ENCODE peak calls at places on chromosome 7, in ten cellular contexts. One of them, this sample, is unnamed.

GRCh38 chr7:27419581-27420177 is 177.1 kb downstream of the EVX1 start:
- DNase-seq in mesendoderm: no peak
- DNase-seq in colonic mucosa: no peak
- DNase-seq in NT2/D1: no peak
- DNase-seq in HS-27A: no peak
- DNase-seq in left ventricle myocardium inferior: no peak
- DNase-seq in T-helper 2 cell: no peak
- DNase-seq in dorsolateral prefrontal cortex: no peak
- DNase-seq in Ammon's horn: no peak
- DNase-seq in LNCaP clone FGC: no peak
- DNase-seq in this sample: no peak

GRCh38 chr7:132609222-132609621 is 33.0 kb upstream of the PLXNA4 start:
- DNase-seq in left ventricle myocardium inferior: no peak
- DNase-seq in HS-27A: no peak
- DNase-seq in dorsolateral prefrontal cortex: no peak
- DNase-seq in NT2/D1: no peak
- DNase-seq in mesendoderm: no peak
- DNase-seq in T-helper 2 cell: no peak
- DNase-seq in LNCaP clone FGC: no peak
- DNase-seq in colonic mucosa: no peak
- DNase-seq in Ammon's horn: no peak
- DNase-seq in this sample: no peak

GRCh38 chr7:96157856-96158255 is 164.0 kb downstream of the SLC25A13 start:
- DNase-seq in NT2/D1: no peak
- DNase-seq in T-helper 2 cell: no peak
- DNase-seq in left ventricle myocardium inferior: no peak
- DNase-seq in mesendoderm: no peak
- DNase-seq in colonic mucosa: no peak
- DNase-seq in LNCaP clone FGC: no peak
- DNase-seq in dorsolateral prefrontal cortex: no peak
- DNase-seq in Ammon's horn: no peak
- DNase-seq in HS-27A: no peak
- DNase-seq in this sample: no peak

GRCh38 chr7:116951366-116952292 is 1.7 kb upstream of the ST7 start:
- DNase-seq in Ammon's horn: no peak
- DNase-seq in LNCaP clone FGC: no peak
- DNase-seq in HS-27A: no peak
- DNase-seq in mesendoderm: no peak
- DNase-seq in colonic mucosa: no peak
- DNase-seq in left ventricle myocardium inferior: no peak
- DNase-seq in T-helper 2 cell: no peak
- DNase-seq in dorsolateral prefrontal cortex: no peak
- DNase-seq in NT2/D1: no peak
- DNase-seq in this sample: no peak

GRCh38 chr7:51275532-51275931 is 41.1 kb downstream of the COBL start:
- DNase-seq in NT2/D1: no peak
- DNase-seq in T-helper 2 cell: no peak
- DNase-seq in mesendoderm: no peak
- DNase-seq in Ammon's horn: peak
- DNase-seq in HS-27A: no peak
- DNase-seq in colonic mucosa: no peak
- DNase-seq in dorsolateral prefrontal cortex: no peak
- DNase-seq in left ventricle myocardium inferior: no peak
- DNase-seq in LNCaP clone FGC: no peak
- DNase-seq in this sample: no peak

GRCh38 chr7:39353615-39354376 is 212.4 kb upstream of the YAE1 start:
- DNase-seq in NT2/D1: peak
- DNase-seq in mesendoderm: peak
- DNase-seq in dorsolateral prefrontal cortex: no peak
- DNase-seq in colonic mucosa: no peak
- DNase-seq in left ventricle myocardium inferior: peak
- DNase-seq in LNCaP clone FGC: no peak
- DNase-seq in HS-27A: no peak
- DNase-seq in Ammon's horn: peak
- DNase-seq in T-helper 2 cell: no peak
- DNase-seq in this sample: peak

GRCh38 chr7:151590801-151591771 is 71.4 kb upstream of the RHEB start:
- DNase-seq in dorsolateral prefrontal cortex: no peak
- DNase-seq in LNCaP clone FGC: no peak
- DNase-seq in Ammon's horn: peak
- DNase-seq in HS-27A: no peak
- DNase-seq in colonic mucosa: no peak
- DNase-seq in left ventricle myocardium inferior: no peak
- DNase-seq in NT2/D1: no peak
- DNase-seq in T-helper 2 cell: no peak
- DNase-seq in mesendoderm: no peak
- DNase-seq in this sample: no peak

GRCh38 chr7:126667742-126668366 is 584.9 kb downstream of the GRM8 start:
- DNase-seq in left ventricle myocardium inferior: no peak
- DNase-seq in NT2/D1: no peak
- DNase-seq in colonic mucosa: no peak
- DNase-seq in dorsolateral prefrontal cortex: no peak
- DNase-seq in mesendoderm: no peak
- DNase-seq in Ammon's horn: no peak
- DNase-seq in LNCaP clone FGC: no peak
- DNase-seq in T-helper 2 cell: no peak
- DNase-seq in HS-27A: no peak
- DNase-seq in this sample: no peak

GRCh38 chr7:27705200-27705594 is 34.8 kb upstream of the TAX1BP1 start:
- DNase-seq in colonic mucosa: no peak
- DNase-seq in dorsolateral prefrontal cortex: no peak
- DNase-seq in HS-27A: no peak
- DNase-seq in mesendoderm: no peak
- DNase-seq in Ammon's horn: no peak
- DNase-seq in NT2/D1: no peak
- DNase-seq in left ventricle myocardium inferior: no peak
- DNase-seq in LNCaP clone FGC: no peak
- DNase-seq in T-helper 2 cell: peak
- DNase-seq in this sample: no peak

GRCh38 chr7:24500599-24501451 is 72.4 kb upstream of the PALS2 start:
- DNase-seq in NT2/D1: no peak
- DNase-seq in LNCaP clone FGC: no peak
- DNase-seq in dorsolateral prefrontal cortex: no peak
- DNase-seq in left ventricle myocardium inferior: no peak
- DNase-seq in T-helper 2 cell: no peak
- DNase-seq in mesendoderm: no peak
- DNase-seq in colonic mucosa: no peak
- DNase-seq in HS-27A: no peak
- DNase-seq in Ammon's horn: peak
- DNase-seq in this sample: no peak

GRCh38 chr7:50766808-50767207 is 15.9 kb downstream of the GRB10 start:
- DNase-seq in NT2/D1: no peak
- DNase-seq in LNCaP clone FGC: no peak
- DNase-seq in colonic mucosa: no peak
- DNase-seq in Ammon's horn: no peak
- DNase-seq in T-helper 2 cell: no peak
- DNase-seq in mesendoderm: no peak
- DNase-seq in dorsolateral prefrontal cortex: no peak
- DNase-seq in left ventricle myocardium inferior: no peak
- DNase-seq in HS-27A: no peak
- DNase-seq in this sample: no peak

GRCh38 chr7:302054-302992 is 12.4 kb downstream of the FOXL3 start:
- DNase-seq in NT2/D1: no peak
- DNase-seq in left ventricle myocardium inferior: no peak
- DNase-seq in dorsolateral prefrontal cortex: no peak
- DNase-seq in colonic mucosa: no peak
- DNase-seq in mesendoderm: no peak
- DNase-seq in LNCaP clone FGC: no peak
- DNase-seq in HS-27A: no peak
- DNase-seq in Ammon's horn: no peak
- DNase-seq in T-helper 2 cell: no peak
- DNase-seq in this sample: no peak

GRCh38 chr7:111107989-111108388 is 17.1 kb downstream of the LRRN3 start:
- DNase-seq in HS-27A: no peak
- DNase-seq in dorsolateral prefrontal cortex: no peak
- DNase-seq in Ammon's horn: no peak
- DNase-seq in T-helper 2 cell: no peak
- DNase-seq in LNCaP clone FGC: peak
- DNase-seq in colonic mucosa: no peak
- DNase-seq in NT2/D1: no peak
- DNase-seq in left ventricle myocardium inferior: no peak
- DNase-seq in mesendoderm: no peak
- DNase-seq in this sample: no peak

GRCh38 chr7:120168066-120168465 is 104.9 kb upstream of the KCND2 start:
- DNase-seq in HS-27A: no peak
- DNase-seq in T-helper 2 cell: no peak
- DNase-seq in NT2/D1: no peak
- DNase-seq in mesendoderm: no peak
- DNase-seq in left ventricle myocardium inferior: no peak
- DNase-seq in colonic mucosa: no peak
- DNase-seq in dorsolateral prefrontal cortex: no peak
- DNase-seq in Ammon's horn: no peak
- DNase-seq in LNCaP clone FGC: no peak
- DNase-seq in this sample: no peak

GRCh38 chr7:158576050-158576762 is 11.4 kb downstream of the PTPRN2 start:
- DNase-seq in mesendoderm: no peak
- DNase-seq in HS-27A: no peak
- DNase-seq in dorsolateral prefrontal cortex: no peak
- DNase-seq in left ventricle myocardium inferior: no peak
- DNase-seq in NT2/D1: no peak
- DNase-seq in Ammon's horn: no peak
- DNase-seq in colonic mucosa: no peak
- DNase-seq in LNCaP clone FGC: no peak
- DNase-seq in T-helper 2 cell: no peak
- DNase-seq in this sample: no peak

GRCh38 chr7:34091330-34091917 is 186.1 kb downstream of the BMPER start:
- DNase-seq in colonic mucosa: peak
- DNase-seq in T-helper 2 cell: peak
- DNase-seq in left ventricle myocardium inferior: no peak
- DNase-seq in mesendoderm: peak
- DNase-seq in Ammon's horn: peak
- DNase-seq in HS-27A: no peak
- DNase-seq in LNCaP clone FGC: no peak
- DNase-seq in dorsolateral prefrontal cortex: no peak
- DNase-seq in NT2/D1: peak
- DNase-seq in this sample: peak

GRCh38 chr7:42218248-42218647 is 18.8 kb downstream of the GLI3 start:
- DNase-seq in T-helper 2 cell: no peak
- DNase-seq in left ventricle myocardium inferior: no peak
- DNase-seq in LNCaP clone FGC: no peak
- DNase-seq in mesendoderm: no peak
- DNase-seq in Ammon's horn: no peak
- DNase-seq in dorsolateral prefrontal cortex: no peak
- DNase-seq in colonic mucosa: no peak
- DNase-seq in NT2/D1: no peak
- DNase-seq in HS-27A: no peak
- DNase-seq in this sample: no peak

GRCh38 chr7:55255501-55256445 is 109.4 kb upstream of the LANCL2 start:
- DNase-seq in colonic mucosa: peak
- DNase-seq in T-helper 2 cell: peak
- DNase-seq in NT2/D1: peak
- DNase-seq in HS-27A: no peak
- DNase-seq in left ventricle myocardium inferior: peak
- DNase-seq in dorsolateral prefrontal cortex: peak
- DNase-seq in Ammon's horn: peak
- DNase-seq in mesendoderm: peak
- DNase-seq in LNCaP clone FGC: peak
- DNase-seq in this sample: peak

GRCh38 chr7:7157177-7157886 is 25.0 kb upstream of the C1GALT1 start:
- DNase-seq in LNCaP clone FGC: no peak
- DNase-seq in left ventricle myocardium inferior: no peak
- DNase-seq in colonic mucosa: no peak
- DNase-seq in mesendoderm: no peak
- DNase-seq in T-helper 2 cell: peak
- DNase-seq in NT2/D1: no peak
- DNase-seq in Ammon's horn: peak
- DNase-seq in HS-27A: peak
- DNase-seq in dorsolateral prefrontal cortex: no peak
- DNase-seq in this sample: no peak

GRCh38 chr7:107874605-107875446 is 16.2 kb upstream of the DLD start:
- DNase-seq in left ventricle myocardium inferior: no peak
- DNase-seq in NT2/D1: peak
- DNase-seq in LNCaP clone FGC: no peak
- DNase-seq in HS-27A: no peak
- DNase-seq in Ammon's horn: peak
- DNase-seq in dorsolateral prefrontal cortex: no peak
- DNase-seq in T-helper 2 cell: peak
- DNase-seq in mesendoderm: peak
- DNase-seq in colonic mucosa: peak
- DNase-seq in this sample: peak

GRCh38 chr7:56110611-56111010 is 4.3 kb upstream of the CHCHD2 start:
- DNase-seq in colonic mucosa: no peak
- DNase-seq in mesendoderm: no peak
- DNase-seq in HS-27A: no peak
- DNase-seq in LNCaP clone FGC: no peak
- DNase-seq in NT2/D1: no peak
- DNase-seq in dorsolateral prefrontal cortex: no peak
- DNase-seq in T-helper 2 cell: peak
- DNase-seq in left ventricle myocardium inferior: no peak
- DNase-seq in Ammon's horn: no peak
- DNase-seq in this sample: peak

GRCh38 chr7:78134256-78134655 is 335.7 kb downstream of the PHTF2 start:
- DNase-seq in mesendoderm: peak
- DNase-seq in dorsolateral prefrontal cortex: no peak
- DNase-seq in HS-27A: peak
- DNase-seq in Ammon's horn: no peak
- DNase-seq in colonic mucosa: no peak
- DNase-seq in T-helper 2 cell: peak
- DNase-seq in LNCaP clone FGC: peak
- DNase-seq in left ventricle myocardium inferior: no peak
- DNase-seq in NT2/D1: peak
- DNase-seq in this sample: no peak

GRCh38 chr7:34575006-34575405 is 83.0 kb upstream of the NPSR1 start:
- DNase-seq in NT2/D1: no peak
- DNase-seq in Ammon's horn: no peak
- DNase-seq in LNCaP clone FGC: no peak
- DNase-seq in mesendoderm: no peak
- DNase-seq in colonic mucosa: no peak
- DNase-seq in HS-27A: no peak
- DNase-seq in T-helper 2 cell: no peak
- DNase-seq in dorsolateral prefrontal cortex: no peak
- DNase-seq in left ventricle myocardium inferior: no peak
- DNase-seq in this sample: no peak

GRCh38 chr7:80134536-80135305 is at the start of gene GNAI1:
- DNase-seq in dorsolateral prefrontal cortex: peak
- DNase-seq in mesendoderm: peak
- DNase-seq in colonic mucosa: peak
- DNase-seq in T-helper 2 cell: peak
- DNase-seq in Ammon's horn: peak
- DNase-seq in HS-27A: no peak
- DNase-seq in NT2/D1: peak
- DNase-seq in LNCaP clone FGC: no peak
- DNase-seq in left ventricle myocardium inferior: peak
- DNase-seq in this sample: no peak

GRCh38 chr7:148838905-148839304 is 45.2 kb downstream of the EZH2 start:
- DNase-seq in colonic mucosa: no peak
- DNase-seq in HS-27A: no peak
- DNase-seq in T-helper 2 cell: peak
- DNase-seq in LNCaP clone FGC: no peak
- DNase-seq in left ventricle myocardium inferior: no peak
- DNase-seq in mesendoderm: no peak
- DNase-seq in Ammon's horn: no peak
- DNase-seq in NT2/D1: no peak
- DNase-seq in dorsolateral prefrontal cortex: no peak
- DNase-seq in this sample: no peak

This sample was measured in DMS153.